ENCODE peak calls at places on chromosomes 6 and 20, in four cellular contexts. I is GM12891, W is K562, Y is GM12878. E is an unnamed sample.

GRCh38 chr6:26183581-26184408 is 96.6 kb downstream of the HFE start:
- DNase-seq in Y (peak; percentile 84), W (no peak), I (no peak), E (no peak)

GRCh38 chr6:106746660-106747059 is 117.3 kb downstream of the QRSL1 start:
- DNase-seq in Y (no peak), W (no peak), I (no peak), E (no peak)

GRCh38 chr6:46586896-46587295 is 65.7 kb downstream of the CYP39A1 start:
- DNase-seq in W (no peak), I (no peak), Y (no peak), E (no peak)

GRCh38 chr6:7439243-7439642 is 49.6 kb downstream of the RIOK1 start:
- DNase-seq in I (no peak), Y (no peak), W (no peak), E (no peak)

GRCh38 chr6:35368038-35368887 is 25.9 kb downstream of the PPARD start:
- DNase-seq in Y (no peak), W (no peak), I (no peak), E (no peak)

GRCh38 chr20:31473331-31474096 is 1.4 kb downstream of the DEFB124 start:
- DNase-seq in I (no peak), Y (no peak), W (no peak), E (no peak)

GRCh38 chr6:551405-551804 is 105.5 kb downstream of the HUS1B start:
- DNase-seq in I (no peak), Y (no peak), W (peak; percentile 60), E (no peak)

GRCh38 chr6:109048670-109049415 is 45.8 kb downstream of the SESN1 start:
- DNase-seq in I (no peak), W (no peak), Y (no peak), E (no peak)

GRCh38 chr6:74870403-74870802 is 335.4 kb downstream of the COL12A1 start:
- DNase-seq in Y (no peak), W (no peak), I (no peak), E (no peak)

GRCh38 chr6:145929037-145929633 is 35.0 kb downstream of the SHPRH start:
- DNase-seq in Y (no peak), I (no peak), W (peak; percentile 35), E (no peak)

GRCh38 chr20:62065669-62066338 is at the start of gene TAF4:
- DNase-seq in I (peak; percentile 99), Y (no peak), W (peak; percentile 99), E (peak; percentile 43)

DNA sequence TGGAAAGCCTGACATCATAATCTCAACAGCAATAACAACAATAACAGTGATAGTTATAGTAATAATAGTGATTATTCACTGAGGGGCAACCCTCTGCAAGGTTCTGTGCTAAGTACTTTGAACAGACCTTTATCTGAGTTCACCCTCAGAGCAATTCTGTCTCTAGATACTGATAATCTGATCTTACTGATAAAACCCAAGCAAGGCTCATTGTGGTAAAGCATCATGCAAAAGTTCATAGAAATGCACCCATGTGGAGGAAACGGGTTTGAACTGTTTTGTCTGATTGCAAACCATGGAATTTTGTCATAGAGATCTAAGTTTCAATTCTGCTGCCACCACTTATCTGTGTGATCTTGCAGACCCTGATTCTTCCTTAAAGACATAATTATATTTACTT is 1.3 kb upstream of the KIAA0408 start:
- DNase-seq in Y (no peak), W (no peak), I (no peak), E (no peak)
- TF ChIP-seq SPI1 in Y (no peak), W (no peak), I (no peak), E (no peak)

DNA sequence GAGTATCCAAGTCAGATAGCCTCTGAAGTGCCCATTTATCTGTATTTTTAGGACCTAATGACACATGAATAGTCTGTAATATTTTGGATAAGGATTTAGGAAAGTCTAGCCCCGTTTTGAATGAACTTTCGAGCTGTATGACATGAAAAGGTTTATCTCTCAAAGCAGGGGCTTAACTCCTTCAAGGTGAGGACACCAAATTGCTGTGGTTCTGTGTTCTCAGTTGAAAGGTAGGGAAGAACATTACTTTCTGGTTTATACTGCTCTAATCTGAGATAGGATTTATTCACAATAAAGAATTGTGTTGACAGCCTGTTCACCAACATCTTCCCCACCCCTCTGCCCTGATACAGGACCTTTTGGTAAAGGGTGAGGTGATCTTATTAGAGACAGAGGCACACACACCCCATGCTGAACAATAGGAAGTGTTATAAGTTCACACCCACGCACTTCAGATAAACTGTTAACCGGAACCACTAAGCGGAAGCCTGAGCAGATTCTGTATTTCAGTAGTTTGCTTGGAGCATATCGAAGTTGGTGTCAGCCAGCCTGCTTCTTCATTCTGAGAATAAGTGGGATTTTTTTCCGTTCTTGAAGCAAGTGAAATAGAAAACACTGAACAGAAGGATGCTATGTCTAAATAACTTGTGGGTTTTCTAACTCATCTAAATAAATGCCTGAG is 223.3 kb downstream of the TMEM242 start:
- DNase-seq in I (peak; percentile 37), W (peak; percentile 56), Y (peak; percentile 71), E (peak; percentile 45)
- TF ChIP-seq SPI1 in I (peak; percentile 81), W (peak; percentile 67), Y (peak; percentile 74), E (peak; percentile 62)

GRCh38 chr20:1942061-1942460 is 46.9 kb downstream of the SIRPA start:
- DNase-seq in I (no peak), W (no peak), Y (no peak), E (no peak)

GRCh38 chr20:1939270-1939595 is 44.0 kb downstream of the SIRPA start:
- DNase-seq in Y (no peak), I (no peak), W (no peak), E (no peak)

GRCh38 chr20:1940581-1940980 is 45.4 kb downstream of the SIRPA start:
- DNase-seq in Y (no peak), I (no peak), W (no peak), E (no peak)

GRCh38 chr20:1942486-1943266 is 47.5 kb downstream of the SIRPA start:
- DNase-seq in I (no peak), Y (no peak), W (no peak), E (no peak)

DNA sequence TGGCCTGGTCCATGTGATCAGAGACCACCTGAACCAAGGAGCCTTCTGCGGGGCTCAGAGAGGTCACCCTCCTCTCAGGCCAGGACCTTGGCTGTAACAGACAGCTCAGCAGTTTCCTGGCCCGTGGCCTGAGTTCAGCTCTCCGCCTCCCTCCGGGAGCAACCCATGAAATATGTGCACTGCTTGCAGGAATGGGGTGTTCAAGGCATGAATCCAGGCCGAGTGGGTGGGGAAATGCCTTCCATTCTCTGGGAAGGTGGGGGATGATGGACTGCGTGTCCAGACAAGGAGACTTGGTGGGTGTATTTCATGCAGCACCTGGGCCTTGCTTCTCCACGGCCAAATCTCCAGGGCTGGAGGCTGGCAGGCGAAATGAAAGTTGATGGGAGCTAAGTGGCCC is 46.0 kb downstream of the SIRPA start:
- DNase-seq in I (no peak), Y (no peak), W (no peak), E (no peak)
- TF ChIP-seq SPI1 in I (no peak), Y (no peak), W (no peak), E (no peak)

GRCh38 chr20:34390769-34391447 is 27.8 kb downstream of the ITCH start:
- DNase-seq in W (peak; percentile 35), I (no peak), Y (no peak), E (no peak)
- TF ChIP-seq SPI1 in W (no peak), I (no peak), Y (no peak), E (no peak)

GRCh38 chr20:64171211-64171610 is 7.0 kb downstream of the MYT1 start:
- DNase-seq in W (no peak), Y (no peak), I (no peak), E (no peak)
- TF ChIP-seq SPI1 in W (no peak), Y (no peak), I (no peak), E (no peak)

GRCh38 chr6:30075987-30076311 is 380 bp upstream of the RNF39 start:
- DNase-seq in W (no peak), Y (no peak), I (no peak), E (no peak)
- TF ChIP-seq SPI1 in W (no peak), Y (no peak), I (no peak), E (no peak)

E was measured in HL-60.